ENCODE peak calls at places on chromosomes 2 and 18, in five cellular contexts. One of them, this sample, is unnamed.

GRCh38 chr2:8576525-8577157 is 105.2 kb upstream of the ID2 start:
- DNase-seq in HCT116: no peak
- DNase-seq in uterus: no peak
- DNase-seq in transverse colon: peak; percentile 29
- DNase-seq in tibial nerve: no peak
- DNase-seq in this sample: peak; percentile 70

GRCh38 chr2:235716875-235717496 is 223.1 kb downstream of the AGAP1 start:
- DNase-seq in tibial nerve: no peak
- DNase-seq in HCT116: no peak
- DNase-seq in uterus: no peak
- DNase-seq in transverse colon: no peak
- DNase-seq in this sample: no peak

GRCh38 chr18:49894827-49895226 is 81.5 kb upstream of the ACAA2 start:
- DNase-seq in transverse colon: no peak
- DNase-seq in tibial nerve: no peak
- DNase-seq in HCT116: no peak
- DNase-seq in uterus: no peak
- DNase-seq in this sample: no peak

GRCh38 chr18:32081881-32082280 is 9.8 kb upstream of the RNF138 start:
- DNase-seq in tibial nerve: no peak
- DNase-seq in HCT116: no peak
- DNase-seq in uterus: no peak
- DNase-seq in transverse colon: no peak
- DNase-seq in this sample: no peak

GRCh38 chr18:4172491-4172890 is 282.6 kb downstream of the DLGAP1 start:
- DNase-seq in transverse colon: no peak
- DNase-seq in tibial nerve: no peak
- DNase-seq in uterus: no peak
- DNase-seq in HCT116: no peak
- DNase-seq in this sample: no peak

GRCh38 chr2:193824474-193824873 is 1629.7 kb upstream of the TMEFF2 start:
- DNase-seq in HCT116: peak; percentile 61
- DNase-seq in tibial nerve: no peak
- DNase-seq in transverse colon: no peak
- DNase-seq in uterus: no peak
- DNase-seq in this sample: no peak

GRCh38 chr2:238015705-238016104 is 45.1 kb upstream of the SCLY start:
- DNase-seq in transverse colon: no peak
- DNase-seq in HCT116: no peak
- DNase-seq in tibial nerve: no peak
- DNase-seq in uterus: no peak
- DNase-seq in this sample: no peak

GRCh38 chr2:68908392-68908970 is 37.3 kb upstream of the BMP10 start:
- DNase-seq in tibial nerve: peak; percentile 33
- DNase-seq in transverse colon: peak; percentile 88
- DNase-seq in HCT116: peak; percentile 76
- DNase-seq in uterus: peak; percentile 71
- DNase-seq in this sample: no peak

GRCh38 chr18:46278481-46279465 is 174.6 kb downstream of the HAUS1 start:
- DNase-seq in HCT116: no peak
- DNase-seq in uterus: no peak
- DNase-seq in transverse colon: no peak
- DNase-seq in tibial nerve: no peak
- DNase-seq in this sample: no peak

GRCh38 chr2:42954227-42954962 is 162.0 kb upstream of the HAAO start:
- DNase-seq in tibial nerve: no peak
- DNase-seq in HCT116: no peak
- DNase-seq in uterus: no peak
- DNase-seq in transverse colon: no peak
- DNase-seq in this sample: no peak

GRCh38 chr2:78431241-78431640 is 594.3 kb upstream of the REG3G start:
- DNase-seq in HCT116: no peak
- DNase-seq in transverse colon: no peak
- DNase-seq in uterus: no peak
- DNase-seq in tibial nerve: no peak
- DNase-seq in this sample: no peak

GRCh38 chr18:35055726-35056125 is 14.5 kb downstream of the MAPRE2 start:
- DNase-seq in tibial nerve: no peak
- DNase-seq in uterus: no peak
- DNase-seq in HCT116: no peak
- DNase-seq in transverse colon: no peak
- DNase-seq in this sample: no peak

GRCh38 chr18:29154758-29155725 is 978.1 kb upstream of the CDH2 start:
- DNase-seq in uterus: no peak
- DNase-seq in transverse colon: no peak
- DNase-seq in HCT116: peak; percentile 66
- DNase-seq in tibial nerve: no peak
- DNase-seq in this sample: no peak

GRCh38 chr18:79317718-79318117 is 78.0 kb upstream of the NFATC1 start:
- DNase-seq in transverse colon: no peak
- DNase-seq in tibial nerve: no peak
- DNase-seq in uterus: no peak
- DNase-seq in HCT116: no peak
- DNase-seq in this sample: no peak

GRCh38 chr2:166881177-166881576 is 7.1 kb upstream of the XIRP2 start:
- DNase-seq in HCT116: no peak
- DNase-seq in tibial nerve: no peak
- DNase-seq in transverse colon: no peak
- DNase-seq in uterus: no peak
- DNase-seq in this sample: no peak

GRCh38 chr18:27778441-27778840 is 398.5 kb downstream of the CDH2 start:
- DNase-seq in uterus: no peak
- DNase-seq in transverse colon: no peak
- DNase-seq in tibial nerve: no peak
- DNase-seq in HCT116: no peak
- DNase-seq in this sample: no peak

GRCh38 chr2:197827618-197828017 is 23.2 kb downstream of the PLCL1 start:
- DNase-seq in HCT116: no peak
- DNase-seq in tibial nerve: no peak
- DNase-seq in transverse colon: no peak
- DNase-seq in uterus: no peak
- DNase-seq in this sample: no peak

GRCh38 chr2:69154031-69154430 is 141.1 kb downstream of the ANTXR1 start:
- DNase-seq in uterus: no peak
- DNase-seq in transverse colon: no peak
- DNase-seq in HCT116: no peak
- DNase-seq in tibial nerve: no peak
- DNase-seq in this sample: no peak

GRCh38 chr2:101697124-101697793 is at the start of gene MAP4K4:
- DNase-seq in HCT116: peak; percentile 44
- DNase-seq in transverse colon: peak; percentile 78
- DNase-seq in tibial nerve: peak; percentile 75
- DNase-seq in uterus: peak; percentile 84
- DNase-seq in this sample: peak; percentile 78

GRCh38 chr18:13563390-13563805 is 163.0 kb downstream of the FAM210A start:
- DNase-seq in uterus: no peak
- DNase-seq in HCT116: no peak
- DNase-seq in transverse colon: no peak
- DNase-seq in tibial nerve: no peak
- DNase-seq in this sample: peak; percentile 44

GRCh38 chr2:140502951-140503630 is 1627.7 kb downstream of the LRP1B start:
- DNase-seq in uterus: no peak
- DNase-seq in HCT116: no peak
- DNase-seq in transverse colon: no peak
- DNase-seq in tibial nerve: no peak
- DNase-seq in this sample: no peak

GRCh38 chr18:3499498-3499897 is 49.5 kb downstream of the TGIF1 start:
- DNase-seq in tibial nerve: no peak
- DNase-seq in transverse colon: no peak
- DNase-seq in uterus: no peak
- DNase-seq in HCT116: no peak
- DNase-seq in this sample: no peak

GRCh38 chr2:130762910-130763385 is 7.6 kb downstream of the AMER3 start:
- DNase-seq in transverse colon: no peak
- DNase-seq in uterus: no peak
- DNase-seq in tibial nerve: no peak
- DNase-seq in HCT116: no peak
- DNase-seq in this sample: no peak

GRCh38 chr18:79755496-79756142 is 42.1 kb upstream of the KCNG2 start:
- DNase-seq in HCT116: no peak
- DNase-seq in tibial nerve: no peak
- DNase-seq in uterus: peak; percentile 7
- DNase-seq in transverse colon: no peak
- DNase-seq in this sample: peak; percentile 73

GRCh38 chr2:229922449-229923386 is at the start of gene FBXO36:
- DNase-seq in uterus: peak; percentile 27
- DNase-seq in transverse colon: peak; percentile 90
- DNase-seq in tibial nerve: peak; percentile 71
- DNase-seq in HCT116: peak; percentile 80
- DNase-seq in this sample: peak; percentile 92

GRCh38 chr2:6784299-6784698 is 81.4 kb downstream of the CMPK2 start:
- DNase-seq in tibial nerve: no peak
- DNase-seq in transverse colon: no peak
- DNase-seq in HCT116: no peak
- DNase-seq in uterus: no peak
- DNase-seq in this sample: no peak

GRCh38 chr2:220619525-220620267 is 952.4 kb downstream of the EPHA4 start:
- DNase-seq in transverse colon: no peak
- DNase-seq in HCT116: peak; percentile 15
- DNase-seq in tibial nerve: no peak
- DNase-seq in uterus: no peak
- DNase-seq in this sample: no peak

GRCh38 chr18:78517328-78517727 is 462.3 kb upstream of the SALL3 start:
- DNase-seq in tibial nerve: no peak
- DNase-seq in transverse colon: no peak
- DNase-seq in HCT116: no peak
- DNase-seq in uterus: no peak
- DNase-seq in this sample: no peak

GRCh38 chr2:127191331-127192219 is 28.5 kb downstream of the CYP27C1 start:
- DNase-seq in HCT116: no peak
- DNase-seq in transverse colon: no peak
- DNase-seq in uterus: no peak
- DNase-seq in tibial nerve: no peak
- DNase-seq in this sample: no peak

GRCh38 chr2:233828546-233829192 is 25.7 kb downstream of the HJURP start:
- DNase-seq in uterus: no peak
- DNase-seq in tibial nerve: no peak
- DNase-seq in transverse colon: no peak
- DNase-seq in HCT116: no peak
- DNase-seq in this sample: no peak

GRCh38 chr2:120703330-120703994 is 32.2 kb upstream of the GLI2 start:
- DNase-seq in tibial nerve: no peak
- DNase-seq in uterus: no peak
- DNase-seq in transverse colon: no peak
- DNase-seq in HCT116: peak; percentile 59
- DNase-seq in this sample: no peak

DNA sequence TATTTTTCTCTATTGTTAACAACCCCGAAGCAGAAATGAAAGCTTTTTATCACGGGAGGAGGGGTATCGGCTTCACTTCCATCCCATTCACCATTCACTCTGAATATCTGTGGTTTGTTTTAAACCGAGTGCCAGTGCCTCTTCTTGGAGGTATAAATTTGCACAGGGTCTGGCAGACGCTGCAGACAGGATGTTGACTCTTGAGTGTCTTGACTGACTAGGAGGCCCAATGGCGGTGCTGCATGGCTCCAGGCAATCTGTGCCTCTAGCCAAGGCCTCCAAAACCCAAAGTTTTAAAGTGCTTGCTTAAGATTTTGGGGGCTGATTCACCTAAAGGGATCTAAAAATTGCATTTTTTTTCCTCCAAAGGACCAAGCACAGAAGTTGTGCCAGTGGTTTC is 183.8 kb downstream of the LTBP1 start:
- DNase-seq in uterus: no peak
- DNase-seq in HCT116: no peak
- DNase-seq in tibial nerve: no peak
- DNase-seq in transverse colon: no peak
- DNase-seq in this sample: no peak
- H3K4me1 ChIP-seq in uterus: no peaks in the 10 kb centered on the region
- H3K4me1 ChIP-seq in HCT116: peaks cover 14% of the 10 kb centered on the region
- H3K4me1 ChIP-seq in tibial nerve: no peaks in the 10 kb centered on the region
- H3K4me1 ChIP-seq in transverse colon: peaks cover 4% of the 10 kb centered on the region
- H3K4me1 ChIP-seq in this sample: peaks cover 21% of the 10 kb centered on the region

DNA sequence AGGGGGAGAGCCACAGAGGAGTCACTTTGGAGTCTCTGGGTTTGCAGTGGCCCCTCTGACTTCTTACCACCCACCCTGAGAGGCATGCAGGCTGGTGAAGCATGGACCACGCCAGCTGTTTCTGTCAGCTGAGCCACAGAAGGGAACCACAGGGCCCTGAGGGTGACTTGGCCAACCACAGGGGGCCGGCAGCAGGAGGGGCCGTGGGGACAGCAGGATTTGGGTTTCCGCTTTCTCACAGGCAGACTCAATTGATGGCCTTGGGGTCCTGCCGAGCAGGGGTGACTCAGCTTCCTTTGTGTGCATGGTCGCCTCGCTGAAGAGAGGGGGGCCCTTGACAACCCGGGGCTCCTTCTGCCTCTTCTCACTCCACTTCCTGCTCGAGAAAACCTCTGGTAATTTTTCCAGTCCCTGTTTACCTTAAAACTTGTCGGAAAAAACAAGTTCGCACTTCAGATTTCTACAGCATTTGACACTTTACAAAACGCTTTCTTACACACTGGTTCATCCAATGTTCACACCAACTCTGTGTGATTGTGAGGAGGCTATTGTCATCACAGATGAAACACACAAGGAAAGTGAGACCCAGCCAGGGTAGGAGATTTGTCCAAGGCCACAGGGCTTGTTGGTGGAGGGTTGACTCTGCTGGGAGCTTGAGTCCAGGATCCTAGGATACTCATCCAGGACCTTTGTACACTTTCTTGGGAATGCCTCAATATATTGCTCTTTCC is 311.2 kb downstream of the LPIN1 start:
- DNase-seq in uterus: peak; percentile 20
- DNase-seq in transverse colon: peak; percentile 41
- DNase-seq in tibial nerve: no peak
- DNase-seq in HCT116: no peak
- DNase-seq in this sample: peak; percentile 55
- TF ChIP-seq POLR2A in uterus: no peak
- TF ChIP-seq POLR2A in transverse colon: no peak
- TF ChIP-seq POLR2A in tibial nerve: no peak
- TF ChIP-seq POLR2A in HCT116: no peak
- TF ChIP-seq POLR2A in this sample: no peak

GRCh38 chr2:29119211-29119610 is 4.0 kb downstream of the CLIP4 start:
- DNase-seq in HCT116: no peak
- DNase-seq in uterus: no peak
- DNase-seq in transverse colon: no peak
- DNase-seq in tibial nerve: no peak
- DNase-seq in this sample: no peak

GRCh38 chr2:29115797-29116781 is 874 bp downstream of the CLIP4 start:
- DNase-seq in transverse colon: peak; percentile 71
- DNase-seq in HCT116: no peak
- DNase-seq in uterus: peak; percentile 76
- DNase-seq in tibial nerve: peak; percentile 77
- DNase-seq in this sample: peak; percentile 89

GRCh38 chr2:29120846-29121245 is 5.6 kb downstream of the CLIP4 start:
- DNase-seq in tibial nerve: no peak
- DNase-seq in uterus: no peak
- DNase-seq in HCT116: no peak
- DNase-seq in transverse colon: no peak
- DNase-seq in this sample: no peak

GRCh38 chr2:29114841-29115609 is at the start of gene CLIP4:
- DNase-seq in transverse colon: peak; percentile 42
- DNase-seq in tibial nerve: peak; percentile 38
- DNase-seq in HCT116: no peak
- DNase-seq in uterus: peak; percentile 40
- DNase-seq in this sample: peak; percentile 95

GRCh38 chr2:29117636-29118303 is 2.6 kb downstream of the CLIP4 start:
- DNase-seq in transverse colon: no peak
- DNase-seq in HCT116: peak; percentile 77
- DNase-seq in uterus: no peak
- DNase-seq in tibial nerve: no peak
- DNase-seq in this sample: no peak
- H3K4me1 ChIP-seq in transverse colon: peaks cover 6% of the 10 kb centered on the region
- H3K4me1 ChIP-seq in HCT116: peaks cover 87% of the 10 kb centered on the region
- H3K4me1 ChIP-seq in uterus: no peaks in the 10 kb centered on the region
- H3K4me1 ChIP-seq in tibial nerve: peaks cover 25% of the 10 kb centered on the region
- H3K4me1 ChIP-seq in this sample: peaks cover 20% of the 10 kb centered on the region

GRCh38 chr2:12155308-12156061 is 409.1 kb downstream of the LPIN1 start:
- DNase-seq in uterus: no peak
- DNase-seq in HCT116: peak; percentile 26
- DNase-seq in tibial nerve: no peak
- DNase-seq in transverse colon: no peak
- DNase-seq in this sample: no peak
- TF ChIP-seq POLR2A in uterus: no peak
- TF ChIP-seq POLR2A in HCT116: no peak
- TF ChIP-seq POLR2A in tibial nerve: no peak
- TF ChIP-seq POLR2A in transverse colon: no peak
- TF ChIP-seq POLR2A in this sample: no peak

This sample was measured in upper lobe of left lung.